ENCODE peak calls at places on chromosomes 16 and 17, in four cellular contexts. One of them, this sample, is unnamed.

GRCh38 chr17:54727624-54728023 is 173.0 kb upstream of the TOM1L1 start:
- DNase-seq in PC-3: no peak
- DNase-seq in lung: no peak
- DNase-seq in left ventricle myocardium inferior: no peak
- DNase-seq in this sample: no peak

GRCh38 chr17:352421-353212 is at the start of gene RPH3AL:
- DNase-seq in lung: peak
- DNase-seq in PC-3: peak
- DNase-seq in left ventricle myocardium inferior: no peak
- DNase-seq in this sample: no peak

GRCh38 chr16:50244504-50245416 is 21.6 kb upstream of the ADCY7 start:
- DNase-seq in lung: no peak
- DNase-seq in left ventricle myocardium inferior: no peak
- DNase-seq in PC-3: peak
- DNase-seq in this sample: no peak

GRCh38 chr17:28811594-28812135 is 30.9 kb downstream of the FAM222B start:
- DNase-seq in lung: no peak
- DNase-seq in PC-3: peak
- DNase-seq in left ventricle myocardium inferior: no peak
- DNase-seq in this sample: no peak

GRCh38 chr16:13171313-13171712 is 269.9 kb downstream of the SHISA9 start:
- DNase-seq in left ventricle myocardium inferior: no peak
- DNase-seq in PC-3: no peak
- DNase-seq in lung: no peak
- DNase-seq in this sample: no peak

GRCh38 chr17:31535581-31535981 is 144.1 kb downstream of the RAB11FIP4 start:
- DNase-seq in PC-3: no peak
- DNase-seq in lung: no peak
- DNase-seq in left ventricle myocardium inferior: no peak
- DNase-seq in this sample: no peak

GRCh38 chr17:75440738-75441448 is 15.5 kb upstream of the TMEM94 start:
- DNase-seq in lung: no peak
- DNase-seq in PC-3: no peak
- DNase-seq in left ventricle myocardium inferior: no peak
- DNase-seq in this sample: no peak

GRCh38 chr16:1786242-1787055 is 3.7 kb downstream of the NUBP2 start:
- DNase-seq in lung: no peak
- DNase-seq in PC-3: no peak
- DNase-seq in left ventricle myocardium inferior: peak
- DNase-seq in this sample: no peak

GRCh38 chr17:43834106-43834505 is 1.2 kb upstream of the MPP3 start:
- DNase-seq in lung: no peak
- DNase-seq in PC-3: peak
- DNase-seq in left ventricle myocardium inferior: no peak
- DNase-seq in this sample: no peak

GRCh38 chr17:35795871-35796265 is 427 bp upstream of the MMP28 start:
- DNase-seq in PC-3: no peak
- DNase-seq in left ventricle myocardium inferior: no peak
- DNase-seq in lung: peak
- DNase-seq in this sample: no peak
- H3K4me3 ChIP-seq in PC-3: peak
- H3K4me3 ChIP-seq in left ventricle myocardium inferior: peak
- H3K4me3 ChIP-seq in lung: no peak
- H3K4me3 ChIP-seq in this sample: no peak

DNA sequence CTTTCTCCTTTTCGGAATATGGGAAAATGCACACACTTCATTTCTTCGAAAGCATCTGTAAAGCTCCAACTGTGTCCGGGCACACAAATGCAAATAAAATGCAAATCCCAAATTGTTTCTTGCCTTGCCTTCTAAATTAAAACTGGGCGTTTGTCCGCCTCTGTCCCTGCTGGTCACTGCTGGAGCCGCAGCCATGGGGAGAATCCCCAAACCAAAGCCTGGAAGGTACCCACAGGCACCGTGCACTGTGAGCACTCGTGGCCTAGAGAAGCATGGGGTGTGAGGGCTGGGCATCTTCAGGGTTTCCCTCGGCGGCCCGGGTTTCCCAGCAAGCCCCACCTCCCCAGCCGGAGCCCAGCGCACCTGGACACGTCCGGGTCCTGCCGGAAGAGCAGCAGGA is 2.9 kb downstream of the SLC47A2 start:
- DNase-seq in lung: no peak
- DNase-seq in left ventricle myocardium inferior: no peak
- DNase-seq in PC-3: peak
- DNase-seq in this sample: no peak
- TF ChIP-seq CTCF in lung: no peak
- TF ChIP-seq CTCF in left ventricle myocardium inferior: no peak
- TF ChIP-seq CTCF in PC-3: peak
- TF ChIP-seq CTCF in this sample: no peak

GRCh38 chr17:73419051-73419450 is 107.2 kb upstream of the CDC42EP4 start:
- DNase-seq in left ventricle myocardium inferior: no peak
- DNase-seq in PC-3: no peak
- DNase-seq in lung: no peak
- DNase-seq in this sample: no peak

GRCh38 chr17:73422121-73422520 is 110.3 kb upstream of the CDC42EP4 start:
- DNase-seq in left ventricle myocardium inferior: no peak
- DNase-seq in PC-3: no peak
- DNase-seq in lung: no peak
- DNase-seq in this sample: no peak

GRCh38 chr17:73423159-73423715 is 111.4 kb upstream of the CDC42EP4 start:
- DNase-seq in left ventricle myocardium inferior: no peak
- DNase-seq in lung: no peak
- DNase-seq in PC-3: no peak
- DNase-seq in this sample: no peak

GRCh38 chr17:73420897-73421296 is 109.1 kb upstream of the CDC42EP4 start:
- DNase-seq in lung: no peak
- DNase-seq in left ventricle myocardium inferior: no peak
- DNase-seq in PC-3: peak
- DNase-seq in this sample: no peak

DNA sequence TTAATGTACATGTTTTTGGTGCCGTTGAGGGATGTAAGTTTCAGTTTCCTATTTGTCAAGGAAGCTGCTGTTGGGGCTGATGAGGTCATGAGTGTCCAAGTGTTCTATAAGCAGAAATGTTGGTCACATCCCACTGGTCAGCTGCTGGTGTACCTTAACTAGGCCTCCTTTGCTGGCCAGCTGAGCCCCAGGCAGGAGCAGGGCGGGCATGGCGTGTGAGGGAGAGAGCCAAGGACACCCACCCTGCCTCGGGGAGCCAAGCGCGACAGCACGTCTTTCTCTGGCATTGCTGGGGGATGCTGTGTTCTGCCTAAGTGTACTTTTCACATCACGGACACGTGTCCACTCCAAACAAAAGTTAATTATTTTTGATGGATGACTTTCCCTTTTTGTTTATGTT is 108.1 kb upstream of the CDC42EP4 start:
- DNase-seq in lung: no peak
- DNase-seq in left ventricle myocardium inferior: no peak
- DNase-seq in PC-3: no peak
- DNase-seq in this sample: no peak
- H3K4me3 ChIP-seq in lung: no peak
- H3K4me3 ChIP-seq in left ventricle myocardium inferior: no peak
- H3K4me3 ChIP-seq in PC-3: no peak
- H3K4me3 ChIP-seq in this sample: no peak

DNA sequence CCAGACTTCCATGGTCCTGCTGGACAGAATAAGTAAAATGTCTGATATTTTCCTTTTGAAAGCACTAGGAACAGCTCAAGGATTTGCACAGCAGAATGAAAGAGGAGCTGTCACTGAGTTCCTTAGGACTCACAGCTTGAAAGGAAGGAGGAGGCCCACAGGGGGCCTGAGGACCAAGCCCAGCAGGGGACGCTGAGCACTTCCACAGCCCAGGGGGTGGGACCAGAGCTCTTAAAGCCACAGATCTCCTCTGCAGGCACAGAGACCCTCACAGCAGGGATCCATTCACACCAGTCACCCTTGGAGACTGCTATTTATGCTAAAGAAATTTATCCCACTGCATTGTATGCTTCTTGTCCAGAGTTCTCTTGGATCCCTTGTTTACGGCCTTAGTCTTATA is 253.3 kb downstream of the STX8 start:
- DNase-seq in lung: no peak
- DNase-seq in left ventricle myocardium inferior: no peak
- DNase-seq in PC-3: no peak
- DNase-seq in this sample: no peak
- TF ChIP-seq CTCF in lung: no peak
- TF ChIP-seq CTCF in left ventricle myocardium inferior: no peak
- TF ChIP-seq CTCF in PC-3: no peak
- TF ChIP-seq CTCF in this sample: no peak

GRCh38 chr17:48996696-48997102 is 486 bp upstream of the IGF2BP1 start:
- DNase-seq in PC-3: no peak
- DNase-seq in left ventricle myocardium inferior: no peak
- DNase-seq in lung: no peak
- DNase-seq in this sample: no peak
- H3K4me3 ChIP-seq in PC-3: no peak
- H3K4me3 ChIP-seq in left ventricle myocardium inferior: peak
- H3K4me3 ChIP-seq in lung: no peak
- H3K4me3 ChIP-seq in this sample: no peak

DNA sequence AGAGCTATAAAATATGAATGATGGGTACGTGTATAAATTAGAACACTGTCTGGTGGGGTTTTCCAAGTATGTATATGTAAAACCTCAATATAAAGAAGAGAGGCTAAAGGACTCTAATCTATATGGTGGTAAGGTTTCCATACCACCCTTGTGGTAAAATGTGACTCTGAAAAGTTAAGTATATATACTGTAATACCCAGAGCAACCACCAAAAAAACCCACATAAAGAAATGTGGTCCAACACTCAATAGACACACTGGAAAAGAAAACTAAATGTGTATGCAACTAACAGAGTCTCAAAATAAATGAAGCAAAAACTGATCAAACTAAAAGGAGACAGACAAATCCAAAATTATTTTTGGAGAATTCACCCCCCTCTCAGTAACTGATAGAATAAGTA is 72.2 kb downstream of the XPO6 start:
- DNase-seq in left ventricle myocardium inferior: no peak
- DNase-seq in PC-3: no peak
- DNase-seq in lung: no peak
- DNase-seq in this sample: no peak
- TF ChIP-seq CTCF in left ventricle myocardium inferior: peak
- TF ChIP-seq CTCF in PC-3: no peak
- TF ChIP-seq CTCF in lung: no peak
- TF ChIP-seq CTCF in this sample: no peak

GRCh38 chr17:39208136-39208535 is 8.1 kb downstream of the RPL19 start:
- DNase-seq in lung: peak
- DNase-seq in PC-3: no peak
- DNase-seq in left ventricle myocardium inferior: no peak
- DNase-seq in this sample: no peak

GRCh38 chr17:39208893-39209292 is 8.8 kb downstream of the RPL19 start:
- DNase-seq in left ventricle myocardium inferior: no peak
- DNase-seq in PC-3: no peak
- DNase-seq in lung: no peak
- DNase-seq in this sample: no peak

GRCh38 chr17:39212200-39212810 is 12.2 kb downstream of the RPL19 start:
- DNase-seq in left ventricle myocardium inferior: no peak
- DNase-seq in lung: no peak
- DNase-seq in PC-3: no peak
- DNase-seq in this sample: no peak

GRCh38 chr17:39209317-39210092 is 9.4 kb downstream of the RPL19 start:
- DNase-seq in lung: peak
- DNase-seq in left ventricle myocardium inferior: peak
- DNase-seq in PC-3: no peak
- DNase-seq in this sample: peak

DNA sequence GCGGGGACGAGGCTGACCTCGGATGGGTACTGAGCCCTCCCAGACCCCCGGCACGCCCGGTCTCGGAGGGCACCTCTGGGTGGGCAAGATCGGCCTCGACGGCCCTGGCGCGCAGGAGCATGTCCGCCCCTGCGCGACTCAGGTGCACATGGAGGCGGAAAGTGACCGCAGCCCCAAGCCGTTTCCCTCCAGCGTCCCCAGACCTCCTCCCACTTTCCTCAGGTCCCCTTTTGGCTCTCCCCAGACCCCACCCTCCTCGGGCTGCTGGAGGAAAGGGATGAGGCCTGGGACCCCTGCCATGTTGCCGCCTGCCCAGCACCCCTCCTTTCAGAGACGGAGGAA is 10.0 kb downstream of the RPL19 start:
- DNase-seq in PC-3: no peak
- DNase-seq in lung: no peak
- DNase-seq in left ventricle myocardium inferior: no peak
- DNase-seq in this sample: no peak
- H3K4me3 ChIP-seq in PC-3: no peak
- H3K4me3 ChIP-seq in lung: no peak
- H3K4me3 ChIP-seq in left ventricle myocardium inferior: peak
- H3K4me3 ChIP-seq in this sample: no peak

GRCh38 chr17:40422990-40423611 is 5.4 kb upstream of the TOP2A start:
- DNase-seq in PC-3: peak
- DNase-seq in lung: no peak
- DNase-seq in left ventricle myocardium inferior: no peak
- DNase-seq in this sample: peak
- TF ChIP-seq CTCF in PC-3: peak
- TF ChIP-seq CTCF in lung: no peak
- TF ChIP-seq CTCF in left ventricle myocardium inferior: no peak
- TF ChIP-seq CTCF in this sample: peak